ENCODE peak calls at places on chromosome 7, in six cellular contexts. T, M, J, Y, Q and A are unnamed samples.

GRCh38 chr7:110664798-110665197 is 426.1 kb upstream of the LRRN3 start:
- DNase-seq in T (no peak), M (no peak), J (no peak), Y (no peak), Q (no peak), A (no peak)

GRCh38 chr7:113100091-113100723 is 13.6 kb upstream of the GPR85 start:
- DNase-seq in T (peak; percentile 80), M (no peak), J (no peak), Y (no peak), Q (no peak), A (peak; percentile 42)

GRCh38 chr7:135335628-135336139 is 102.0 kb downstream of the STRA8 start:
- DNase-seq in T (peak; percentile 73), M (peak; percentile 44), J (no peak), Y (no peak), Q (peak; percentile 97), A (peak; percentile 41)

GRCh38 chr7:455110-455928 is 64.3 kb downstream of the PDGFA start:
- DNase-seq in T (peak; percentile 74), M (peak; percentile 58), J (no peak), Y (no peak), Q (no peak), A (no peak)

GRCh38 chr7:142905759-142906158 is 20.2 kb upstream of the TRPV6 start:
- DNase-seq in T (no peak), M (no peak), J (no peak), Y (no peak), Q (no peak), A (no peak)

GRCh38 chr7:35624299-35625186 is 70.4 kb downstream of the HERPUD2 start:
- DNase-seq in T (peak; percentile 58), M (peak; percentile 38), J (no peak), Y (no peak), Q (peak; percentile 52), A (peak; percentile 37)

GRCh38 chr7:17532861-17533404 is 234.5 kb downstream of the AHR start:
- DNase-seq in T (peak; percentile 62), M (no peak), J (no peak), Y (peak; percentile 78), Q (no peak), A (peak; percentile 97)

GRCh38 chr7:31129067-31129466 is 77.0 kb downstream of the ADCYAP1R1 start:
- DNase-seq in T (no peak), M (no peak), J (no peak), Y (no peak), Q (no peak), A (no peak)

GRCh38 chr7:119935418-119936025 is 337.5 kb upstream of the KCND2 start:
- DNase-seq in T (peak; percentile 67), M (no peak), J (no peak), Y (no peak), Q (no peak), A (peak; percentile 72)

GRCh38 chr7:150919160-150919559 is 59.0 kb downstream of the KCNH2 start:
- DNase-seq in T (no peak), M (no peak), J (no peak), Y (no peak), Q (no peak), A (no peak)

GRCh38 chr7:112898432-112899290 is 108.5 kb upstream of the TMEM168 start:
- DNase-seq in T (peak; percentile 84), M (no peak), J (no peak), Y (peak; percentile 14), Q (peak; percentile 70), A (peak; percentile 72)

GRCh38 chr7:148877517-148877916 is 6.6 kb downstream of the EZH2 start:
- DNase-seq in T (no peak), M (no peak), J (no peak), Y (no peak), Q (no peak), A (no peak)

GRCh38 chr7:1933066-1933835 is 263.2 kb downstream of the ELFN1 start:
- DNase-seq in T (no peak), M (no peak), J (no peak), Y (no peak), Q (no peak), A (no peak)

GRCh38 chr7:101507791-101508252 is 121.3 kb downstream of the MYL10 start:
- DNase-seq in T (peak; percentile 44), M (no peak), J (no peak), Y (no peak), Q (peak; percentile 74), A (peak; percentile 24)

GRCh38 chr7:8365499-8366110 is 67.8 kb upstream of the NXPH1 start:
- DNase-seq in T (no peak), M (no peak), J (no peak), Y (no peak), Q (no peak), A (no peak)
- TF ChIP-seq CTCF in T (no peak), M (no peak), J (no peak), Y (no peak), Q (no peak), A (no peak)

DNA sequence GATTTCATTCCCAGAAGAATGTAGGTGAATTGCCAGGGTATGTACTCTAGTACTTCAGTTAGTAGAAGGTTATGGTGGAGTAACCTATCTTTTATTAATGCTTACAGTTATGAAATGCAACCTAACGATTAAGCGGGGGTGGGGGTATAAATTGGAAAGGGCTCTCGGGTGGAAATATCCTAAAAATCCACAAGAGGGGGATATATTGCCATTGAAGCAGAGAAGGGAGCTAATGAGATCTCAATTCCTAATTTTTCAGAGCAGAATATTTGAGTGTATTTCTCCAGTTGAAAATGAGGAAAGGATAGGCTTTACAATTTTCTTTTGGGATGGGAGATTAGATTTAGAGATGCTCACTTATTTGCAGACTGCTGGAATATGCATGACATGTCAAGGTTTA is 90.8 kb downstream of the DNAJB9 start:
- DNase-seq in T (peak; percentile 31), M (no peak), J (no peak), Y (no peak), Q (no peak), A (peak; percentile 50)
- TF ChIP-seq CTCF in T (peak; percentile 23), M (no peak), J (peak; percentile 33), Y (peak; percentile 9), Q (no peak), A (peak; percentile 63)

GRCh38 chr7:22548313-22548712 is 48.3 kb upstream of the STEAP1B start:
- DNase-seq in T (no peak), M (no peak), J (no peak), Y (no peak), Q (no peak), A (no peak)

GRCh38 chr7:22551768-22552513 is 52.0 kb upstream of the STEAP1B start:
- DNase-seq in T (no peak), M (no peak), J (no peak), Y (no peak), Q (no peak), A (no peak)

GRCh38 chr7:22550514-22551010 is 50.6 kb upstream of the STEAP1B start:
- DNase-seq in T (no peak), M (no peak), J (no peak), Y (no peak), Q (no peak), A (no peak)

GRCh38 chr7:22549051-22549450 is 49.1 kb upstream of the STEAP1B start:
- DNase-seq in T (no peak), M (no peak), J (no peak), Y (no peak), Q (peak; percentile 41), A (no peak)

DNA sequence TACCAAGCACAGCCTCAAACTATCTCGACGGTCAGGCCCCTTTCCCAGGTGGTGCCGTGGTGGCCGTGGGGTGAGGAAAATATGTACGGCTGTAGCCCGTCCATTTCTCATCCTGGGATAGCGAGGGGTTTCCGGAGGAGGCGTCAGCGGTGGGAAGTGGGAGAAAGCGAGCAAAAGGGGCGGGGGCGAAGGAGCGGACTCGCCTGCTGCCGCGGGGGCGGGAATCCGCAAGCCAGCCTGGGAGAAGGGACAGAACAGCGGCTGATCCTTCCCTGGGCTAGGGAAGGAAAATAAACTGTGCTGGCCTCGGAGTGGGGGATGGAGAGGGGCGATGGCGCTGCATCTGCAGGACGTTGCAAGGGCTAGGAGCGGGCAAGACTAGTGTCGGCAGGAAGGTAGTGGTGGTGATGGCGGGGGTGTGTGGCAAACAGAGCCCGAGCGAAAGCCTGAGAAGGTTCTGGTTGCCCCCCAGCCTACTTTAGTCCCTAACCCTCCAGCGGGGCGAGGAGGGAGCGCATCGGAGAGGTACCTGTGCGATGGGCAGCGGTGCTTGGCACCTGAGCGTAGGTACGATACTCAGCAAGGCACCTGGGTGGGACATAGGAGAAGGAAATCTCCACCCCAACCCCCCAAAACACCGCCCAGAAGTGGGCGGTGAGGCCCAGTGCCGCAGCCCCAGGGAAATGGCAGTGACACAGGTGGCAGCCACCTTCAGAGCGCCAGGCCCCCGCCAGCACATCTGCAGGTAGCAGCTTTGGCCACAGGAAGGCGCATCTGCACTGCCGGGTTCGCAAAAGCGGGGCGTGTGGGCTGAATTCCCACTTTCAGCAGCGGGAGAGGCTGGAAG is 49.9 kb upstream of the STEAP1B start:
- DNase-seq in T (no peak), M (no peak), J (no peak), Y (no peak), Q (peak; percentile 90), A (no peak)
- TF ChIP-seq CTCF in T (peak; percentile 33), M (no peak), J (peak; percentile 34), Y (peak; percentile 47), Q (peak; percentile 46), A (peak; percentile 70)

DNA sequence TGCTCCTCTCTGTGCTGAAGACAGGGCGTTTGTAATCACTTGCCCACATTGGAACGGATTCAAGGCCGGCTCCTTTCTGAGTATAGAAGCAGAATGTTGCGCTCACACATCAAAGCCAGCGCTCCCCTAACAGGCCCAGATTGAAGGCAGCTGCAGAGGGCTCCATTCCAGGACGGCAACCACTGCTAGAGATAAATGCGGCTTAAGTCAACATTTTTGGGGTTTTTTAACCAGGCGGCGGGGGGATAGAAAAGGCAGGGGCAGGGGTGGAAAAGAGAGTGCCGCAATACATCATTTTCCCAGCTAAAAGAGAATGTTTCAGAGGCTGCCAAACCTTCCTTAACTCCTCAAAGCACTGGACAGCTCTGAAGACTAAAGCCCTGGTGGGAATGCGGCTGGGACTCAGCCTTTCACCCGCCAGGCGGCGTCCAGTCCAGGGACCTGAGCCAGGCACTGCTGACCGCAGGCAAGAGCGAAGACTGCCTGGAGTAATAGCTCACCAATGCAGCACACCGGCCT is 189.6 kb downstream of the TNS3 start:
- DNase-seq in T (peak; percentile 94), M (peak; percentile 97), J (peak; percentile 70), Y (no peak), Q (no peak), A (peak; percentile 97)
- TF ChIP-seq CTCF in T (peak; percentile 70), M (peak; percentile 74), J (peak; percentile 45), Y (peak; percentile 71), Q (no peak), A (peak; percentile 77)

DNA sequence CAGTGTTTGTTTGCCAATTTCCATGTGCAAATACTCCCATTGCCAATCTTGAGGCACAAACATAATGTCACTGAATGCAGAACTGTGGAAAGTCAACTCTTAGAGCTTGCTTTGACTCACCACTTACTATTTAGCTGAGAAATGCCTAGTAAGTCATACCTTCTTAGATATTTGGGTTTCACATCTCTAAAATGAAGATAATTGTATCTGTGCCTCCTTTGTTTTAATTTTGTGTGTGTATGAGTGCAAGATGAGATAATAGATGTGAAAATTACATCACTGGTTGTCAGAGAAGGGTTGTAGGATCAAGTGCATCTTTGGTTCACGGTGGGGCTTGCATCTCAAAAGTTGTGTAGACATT is 407.5 kb downstream of the INHBA start:
- DNase-seq in T (no peak), M (no peak), J (no peak), Y (no peak), Q (no peak), A (no peak)
- TF ChIP-seq CTCF in T (no peak), M (no peak), J (no peak), Y (no peak), Q (no peak), A (no peak)